ENCODE peak calls at places on chromosomes 7 and 10, in ten cellular contexts. A is activated T-cell treated with anti-CD3 and anti-CD28 coated beads, Interleukin-2, amount 50 U/mL, for 72 hours; T is GM13977; B is aorta; Q is brain microvascular endothelial cell; M is RKO; F is pons; S is NCI-H460; U is WTC11; W is effector CD4-positive, alpha-beta T cell. K is an unnamed sample.

GRCh38 chr7:50472427-50472826 is 22.3 kb upstream of the FIGNL1 start:
- DNase-seq in S (no peak), U (no peak), B (no peak), T (no peak), Q (no peak), A (no peak), F (no peak), W (no peak), M (no peak), K (no peak)

GRCh38 chr10:132298038-132298935 is 9.5 kb downstream of the STK32C start:
- DNase-seq in F (no peak), B (peak), W (no peak), T (no peak), M (no peak), S (no peak), Q (no peak), A (no peak), U (no peak), K (no peak)

GRCh38 chr7:156684251-156684650 is 43.7 kb downstream of the RNF32 start:
- DNase-seq in U (no peak), T (no peak), F (no peak), B (no peak), A (no peak), Q (no peak), W (no peak), S (no peak), M (no peak), K (no peak)

GRCh38 chr7:19397917-19398316 is 252.7 kb upstream of the FERD3L start:
- DNase-seq in T (peak), A (no peak), Q (peak), B (no peak), W (no peak), S (no peak), U (no peak), F (peak), M (no peak), K (no peak)

GRCh38 chr7:28018020-28018419 is 162.6 kb downstream of the JAZF1 start:
- DNase-seq in Q (no peak), T (no peak), U (no peak), M (no peak), S (no peak), W (no peak), A (no peak), F (no peak), B (no peak), K (no peak)

GRCh38 chr10:112883853-112884502 is 66.1 kb upstream of the TCF7L2 start:
- DNase-seq in M (no peak), U (no peak), W (no peak), S (no peak), T (no peak), A (no peak), B (no peak), Q (no peak), F (no peak), K (no peak)

GRCh38 chr10:46523881-46524470 is 32.5 kb downstream of the GPRIN2 start:
- DNase-seq in U (no peak), W (no peak), S (no peak), Q (peak), B (peak), F (no peak), A (no peak), M (peak), T (no peak), K (no peak)

GRCh38 chr10:77036993-77037734 is 600.4 kb downstream of the KCNMA1 start:
- DNase-seq in T (peak), A (no peak), W (no peak), U (peak), M (peak), F (no peak), Q (no peak), S (peak), B (no peak), K (no peak)

GRCh38 chr10:8404721-8405120 is 350.2 kb downstream of the GATA3 start:
- DNase-seq in S (no peak), W (peak), T (peak), A (peak), M (no peak), U (no peak), Q (no peak), F (no peak), B (no peak), K (no peak)

GRCh38 chr10:124746992-124747391 is 2.8 kb upstream of the FAM53B start:
- DNase-seq in A (no peak), S (no peak), B (no peak), U (no peak), F (no peak), M (no peak), W (no peak), T (no peak), Q (no peak), K (no peak)

GRCh38 chr7:280461-280860 is 9.5 kb upstream of the FOXL3 start:
- DNase-seq in M (no peak), S (no peak), U (no peak), A (no peak), Q (no peak), W (no peak), F (no peak), T (no peak), B (no peak), K (no peak)

GRCh38 chr7:98210513-98211220 is 572 bp upstream of the BHLHA15 start:
- DNase-seq in A (no peak), W (no peak), F (no peak), M (no peak), U (peak), T (no peak), Q (no peak), B (peak), S (no peak), K (no peak)

GRCh38 chr10:117934477-117934876 is 112.3 kb downstream of the RAB11FIP2 start:
- DNase-seq in S (no peak), Q (no peak), F (no peak), A (no peak), W (no peak), M (no peak), T (no peak), U (no peak), B (no peak), K (no peak)

GRCh38 chr7:44216521-44217030 is 15.8 kb downstream of the YKT6 start:
- DNase-seq in M (no peak), A (no peak), S (no peak), U (peak), Q (no peak), W (no peak), F (no peak), T (no peak), B (peak), K (no peak)

GRCh38 chr10:107894521-107894920 is 730.0 kb upstream of the SORCS1 start:
- DNase-seq in M (no peak), W (no peak), Q (no peak), U (no peak), B (no peak), T (no peak), F (peak), A (no peak), S (no peak), K (no peak)

GRCh38 chr10:86646532-86646931 is 7.8 kb upstream of the OPN4 start:
- DNase-seq in B (no peak), M (no peak), A (no peak), U (no peak), S (no peak), T (no peak), Q (no peak), F (no peak), W (no peak), K (no peak)

GRCh38 chr10:123241391-123242141 is 87.4 kb downstream of the BUB3 start:
- DNase-seq in B (no peak), Q (no peak), M (no peak), U (no peak), F (no peak), A (peak), S (no peak), W (peak), T (no peak), K (peak)

GRCh38 chr7:35548291-35548690 is 146.6 kb downstream of the HERPUD2 start:
- DNase-seq in T (no peak), A (no peak), F (no peak), B (no peak), U (no peak), W (no peak), M (no peak), S (no peak), Q (no peak), K (no peak)

GRCh38 chr7:115008465-115009114 is 86.7 kb downstream of the MDFIC start:
- DNase-seq in U (no peak), W (no peak), B (peak), S (no peak), M (no peak), F (peak), A (no peak), T (no peak), Q (peak), K (no peak)

GRCh38 chr10:131451407-131452015 is 140.0 kb upstream of the TCERG1L start:
- DNase-seq in S (no peak), A (no peak), M (no peak), F (no peak), T (no peak), B (no peak), U (no peak), Q (no peak), W (no peak), K (no peak)

GRCh38 chr7:72446566-72447462 is 34.7 kb upstream of the CALN1 start:
- DNase-seq in F (no peak), W (no peak), B (no peak), A (no peak), S (no peak), U (no peak), T (no peak), Q (no peak), M (no peak), K (no peak)

GRCh38 chr10:86657396-86658011 is 3.2 kb downstream of the OPN4 start:
- DNase-seq in Q (no peak), B (peak), S (no peak), W (no peak), U (peak), A (no peak), F (no peak), M (no peak), T (no peak), K (no peak)

GRCh38 chr10:110443239-110444008 is 54.3 kb upstream of the DUSP5 start:
- DNase-seq in A (no peak), Q (no peak), S (no peak), W (no peak), T (no peak), U (no peak), B (no peak), M (no peak), F (no peak), K (no peak)

GRCh38 chr10:132299381-132300336 is 8.1 kb downstream of the STK32C start:
- DNase-seq in T (no peak), W (no peak), A (no peak), F (no peak), B (peak), S (no peak), U (no peak), Q (no peak), M (no peak), K (no peak)

GRCh38 chr10:29239569-29240472 is 49.0 kb upstream of the LYZL1 start:
- DNase-seq in Q (peak), T (peak), S (peak), M (peak), A (no peak), B (no peak), W (no peak), F (no peak), U (peak), K (peak)

GRCh38 chr10:43073191-43073590 is 3.7 kb upstream of the RET start:
- DNase-seq in B (no peak), Q (no peak), U (no peak), F (no peak), W (no peak), A (no peak), S (no peak), M (no peak), T (no peak), K (no peak)

GRCh38 chr10:114479836-114480235 is 75.5 kb upstream of the AFAP1L2 start:
- DNase-seq in T (no peak), Q (no peak), B (no peak), W (no peak), S (no peak), M (no peak), U (no peak), A (no peak), F (no peak), K (no peak)

GRCh38 chr10:9015005-9015404 is 960.5 kb downstream of the GATA3 start:
- DNase-seq in M (no peak), W (no peak), T (no peak), S (no peak), Q (no peak), F (no peak), U (no peak), B (no peak), A (no peak), K (no peak)

GRCh38 chr10:17026686-17027485 is 102.7 kb downstream of the CUBN start:
- DNase-seq in M (peak), B (no peak), F (no peak), W (peak), Q (peak), T (peak), U (no peak), A (peak), S (peak), K (no peak)

GRCh38 chr10:43322769-43323168 is 48.7 kb upstream of the FXYD4 start:
- DNase-seq in S (peak), W (peak), Q (peak), F (peak), U (peak), B (peak), T (peak), M (no peak), A (peak), K (peak)

GRCh38 chr7:84637568-84638338 is 443.2 kb upstream of the SEMA3A start:
- DNase-seq in W (no peak), F (no peak), Q (peak), A (no peak), S (peak), M (peak), T (no peak), U (peak), B (no peak), K (no peak)